ENCODE peak calls at places on chromosome 2, in ten cellular contexts. Q, I, H, T, S, C, A, D, K and B are unnamed samples. For H3K36me3, the result is how much of the 10 kb centered on the place peaks cover.

GRCh38 chr2:67050621-67051020 is 346.5 kb upstream of the ETAA1 start:
- DNase-seq in A (no peak), D (no peak), S (no peak), T (peak), Q (no peak), C (no peak), H (no peak), K (no peak), I (no peak), B (no peak)

GRCh38 chr2:234193977-234194563 is 143.6 kb downstream of the SPP2 start:
- DNase-seq in S (no peak), D (no peak), I (no peak), K (no peak), A (no peak), H (no peak), Q (no peak), T (no peak), C (no peak), B (no peak)

GRCh38 chr2:167869200-167869599 is 378.2 kb downstream of the STK39 start:
- DNase-seq in T (no peak), K (no peak), A (no peak), S (no peak), I (no peak), C (no peak), H (no peak), Q (no peak), D (no peak), B (peak)

GRCh38 chr2:124822516-124822915 is 797.4 kb downstream of the CNTNAP5 start:
- DNase-seq in H (no peak), I (no peak), D (no peak), K (no peak), C (no peak), A (no peak), S (no peak), T (no peak), Q (no peak), B (no peak)

GRCh38 chr2:99974275-99974674 is 168.1 kb downstream of the AFF3 start:
- DNase-seq in T (peak), C (peak), A (no peak), H (peak), D (no peak), K (no peak), S (no peak), Q (no peak), I (peak), B (no peak)

GRCh38 chr2:179917272-179917671 is 55.9 kb upstream of the ZNF385B start:
- DNase-seq in T (peak), A (no peak), K (no peak), C (no peak), D (no peak), I (peak), H (peak), Q (no peak), S (no peak), B (no peak)

GRCh38 chr2:208062113-208062512 is 36.8 kb upstream of the PLEKHM3 start:
- DNase-seq in H (peak), D (peak), S (no peak), C (no peak), A (no peak), Q (no peak), I (no peak), T (peak), K (no peak), B (no peak)

GRCh38 chr2:20540587-20541304 is 93.9 kb downstream of the RHOB start:
- DNase-seq in D (no peak), S (no peak), I (no peak), A (no peak), T (no peak), C (no peak), H (no peak), Q (no peak), K (no peak), B (no peak)

GRCh38 chr2:136582631-136583205 is 182.6 kb upstream of the THSD7B start:
- DNase-seq in Q (no peak), A (no peak), C (no peak), H (peak), I (no peak), D (peak), K (no peak), T (peak), S (peak), B (peak)

GRCh38 chr2:96594701-96595152 is 43.4 kb downstream of the KANSL3 start:
- DNase-seq in Q (no peak), H (no peak), I (no peak), T (no peak), S (no peak), A (no peak), K (no peak), C (no peak), D (no peak), B (no peak)
- H3K4me3 ChIP-seq in Q (no peak), H (no peak), I (no peak), T (no peak), S (no peak), A (no peak), K (no peak), C (no peak), D (no peak), B (no peak)

GRCh38 chr2:169637620-169638019 is 53.5 kb downstream of the PPIG start:
- DNase-seq in A (no peak), Q (no peak), T (peak), I (no peak), C (no peak), H (no peak), S (no peak), K (no peak), D (no peak), B (no peak)

GRCh38 chr2:169641464-169641863 is 52.7 kb downstream of the CFAP210 start:
- DNase-seq in K (no peak), I (no peak), A (no peak), H (no peak), T (no peak), C (no peak), S (no peak), Q (no peak), D (no peak), B (no peak)

GRCh38 chr2:169640104-169640503 is 54.1 kb downstream of the CFAP210 start:
- DNase-seq in D (no peak), C (no peak), A (no peak), H (no peak), I (no peak), K (no peak), S (no peak), Q (no peak), T (no peak), B (no peak)

DNA sequence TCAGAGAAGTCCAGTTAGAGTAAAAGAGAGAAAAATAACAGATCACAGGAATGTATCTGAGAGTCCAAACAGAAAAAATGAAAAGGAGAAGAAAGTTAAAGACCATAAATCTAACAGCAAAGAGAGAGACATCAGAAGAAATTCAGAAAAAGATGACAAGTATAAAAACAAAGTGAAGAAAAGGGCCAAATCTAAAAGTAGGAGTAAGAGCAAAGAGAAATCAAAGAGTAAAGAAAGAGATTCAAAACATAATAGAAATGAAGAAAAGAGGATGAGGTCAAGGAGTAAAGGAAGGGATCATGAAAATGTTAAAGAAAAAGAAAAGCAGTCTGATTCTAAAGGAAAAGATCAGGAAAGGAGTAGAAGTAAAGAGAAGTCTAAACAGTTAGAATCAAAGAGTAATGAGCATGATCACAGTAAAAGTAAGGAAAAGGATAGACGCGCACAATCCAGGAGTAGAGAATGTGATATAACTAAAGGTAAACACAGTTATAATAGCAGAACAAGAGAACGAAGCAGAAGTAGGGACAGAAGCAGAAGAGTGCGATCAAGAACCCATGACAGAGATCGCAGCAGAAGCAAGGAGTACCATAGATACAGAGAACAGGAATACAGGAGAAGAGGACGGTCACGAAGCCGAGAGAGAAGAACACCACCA is 52.4 kb downstream of the PPIG start:
- DNase-seq in S (no peak), I (no peak), H (no peak), D (no peak), Q (no peak), A (no peak), C (no peak), T (no peak), K (no peak), B (no peak)
- H3K36me3 ChIP-seq in S (under half), I (half or more), H (under half), D (under half), Q (under half), A (under half), C (under half), T (half or more), K (half or more), B (under half)

GRCh38 chr2:174340400-174341300 is 5.9 kb downstream of the SP9 start:
- DNase-seq in S (no peak), K (no peak), T (no peak), D (no peak), I (no peak), H (peak), A (no peak), Q (no peak), C (no peak), B (peak)

GRCh38 chr2:174341301-174341994 is 6.7 kb downstream of the SP9 start:
- DNase-seq in Q (peak), K (peak), S (peak), A (peak), D (peak), T (peak), C (peak), H (peak), I (peak), B (peak)

GRCh38 chr2:174343343-174343637 is 8.5 kb downstream of the SP9 start:
- DNase-seq in Q (no peak), S (no peak), K (no peak), I (no peak), C (no peak), T (no peak), A (no peak), D (no peak), H (no peak), B (peak)

GRCh38 chr2:174342600-174343342 is 8.0 kb downstream of the SP9 start:
- DNase-seq in S (no peak), Q (no peak), H (no peak), A (no peak), T (peak), D (no peak), K (no peak), I (no peak), C (no peak), B (peak)

DNA sequence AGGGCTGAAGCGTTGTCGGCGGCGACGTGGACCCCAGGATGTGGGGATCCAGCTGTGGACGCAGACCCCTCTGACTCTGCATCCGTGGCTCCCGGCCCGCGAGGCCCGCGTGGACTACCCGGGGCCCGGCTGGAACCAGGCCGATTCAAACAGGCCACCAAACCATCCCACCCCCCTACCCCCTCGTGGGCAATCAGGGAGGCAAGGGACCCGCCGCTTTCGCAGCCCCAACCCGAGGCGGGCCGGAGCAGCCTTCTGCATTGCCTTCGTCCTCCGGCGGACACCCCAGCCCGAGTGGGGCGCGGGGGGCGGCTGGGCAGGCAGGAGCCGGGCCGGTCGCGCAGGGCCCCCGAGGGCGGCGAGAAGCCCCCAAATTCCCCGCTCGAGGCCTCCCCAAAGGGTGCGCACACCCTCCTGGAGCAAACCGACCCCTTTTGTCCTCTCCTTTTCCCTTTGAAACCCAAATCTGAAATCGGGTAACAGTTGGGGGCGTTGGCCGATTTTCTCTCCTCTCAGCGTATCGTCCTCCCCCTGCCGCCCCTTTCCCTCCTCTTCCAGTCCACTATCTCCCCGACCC is 7.3 kb downstream of the SP9 start:
- DNase-seq in A (no peak), T (peak), Q (no peak), S (no peak), C (no peak), I (no peak), K (no peak), H (peak), D (no peak), B (peak)
- H3K4me3 ChIP-seq in A (no peak), T (peak), Q (no peak), S (no peak), C (no peak), I (peak), K (no peak), H (no peak), D (no peak), B (peak)

GRCh38 chr2:68171146-68171545 is 13.5 kb downstream of the PNO1 start:
- DNase-seq in C (no peak), K (no peak), S (no peak), A (no peak), I (no peak), Q (no peak), D (no peak), H (no peak), T (no peak), B (no peak)

GRCh38 chr2:68169308-68169707 is 11.6 kb downstream of the PNO1 start:
- DNase-seq in C (no peak), A (no peak), H (no peak), K (no peak), I (no peak), D (no peak), S (no peak), Q (no peak), T (no peak), B (no peak)

GRCh38 chr2:68172990-68173715 is 15.5 kb downstream of the PNO1 start:
- DNase-seq in K (no peak), S (no peak), D (no peak), I (no peak), C (no peak), A (no peak), H (no peak), T (no peak), Q (no peak), B (no peak)

GRCh38 chr2:68167186-68167585 is 9.5 kb downstream of the PNO1 start:
- DNase-seq in K (no peak), Q (no peak), H (no peak), C (no peak), I (no peak), A (no peak), D (no peak), T (peak), S (no peak), B (no peak)

GRCh38 chr2:68171684-68172083 is 14.0 kb downstream of the PNO1 start:
- DNase-seq in Q (no peak), C (no peak), K (no peak), H (no peak), T (no peak), D (no peak), A (no peak), I (no peak), S (no peak), B (no peak)
- H3K36me3 ChIP-seq in Q (under half), C (under half), K (under half), H (under half), T (under half), D (under half), A (under half), I (half or more), S (under half), B (under half)

GRCh38 chr2:174964404-174964803 is 40.8 kb downstream of the CHN1 start:
- DNase-seq in H (no peak), S (no peak), C (no peak), Q (no peak), T (no peak), I (no peak), K (no peak), A (no peak), D (no peak), B (peak)
- H3K4me3 ChIP-seq in H (no peak), S (no peak), C (no peak), Q (no peak), T (no peak), I (no peak), K (no peak), A (no peak), D (no peak), B (no peak)

GRCh38 chr2:95836151-95836550 is 155.5 kb downstream of the ANKRD36C start:
- DNase-seq in I (no peak), D (no peak), K (no peak), Q (no peak), A (no peak), S (no peak), T (no peak), H (no peak), C (no peak), B (no peak)
- H3K36me3 ChIP-seq in I (under half), D (under half), K (half or more), Q (under half), A (under half), S (under half), T (under half), H (under half), C (under half), B (under half)

DNA sequence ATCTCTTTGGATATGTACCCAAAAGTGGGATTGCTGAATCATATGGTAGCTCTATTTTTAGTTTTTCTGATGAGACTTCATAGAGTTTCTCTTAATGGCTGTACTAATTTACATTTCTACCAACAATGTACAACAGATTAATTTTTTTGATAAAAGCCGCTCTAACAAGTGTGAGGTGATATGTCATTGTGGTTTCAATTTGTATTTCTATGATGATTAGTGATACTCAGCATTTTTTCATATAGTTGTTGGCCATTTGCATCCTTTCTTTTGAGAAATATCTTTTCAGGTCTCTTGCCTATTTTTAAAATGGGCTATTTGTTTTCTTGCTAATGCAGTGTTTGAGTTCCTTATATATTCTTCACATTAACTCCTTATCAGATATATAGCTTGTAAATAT is 4.3 kb downstream of the IL18RAP start:
- DNase-seq in Q (no peak), D (no peak), H (no peak), K (no peak), T (no peak), C (no peak), A (no peak), S (no peak), I (no peak), B (no peak)
- H3K4me3 ChIP-seq in Q (no peak), D (no peak), H (no peak), K (no peak), T (no peak), C (no peak), A (no peak), S (no peak), I (no peak), B (no peak)

DNA sequence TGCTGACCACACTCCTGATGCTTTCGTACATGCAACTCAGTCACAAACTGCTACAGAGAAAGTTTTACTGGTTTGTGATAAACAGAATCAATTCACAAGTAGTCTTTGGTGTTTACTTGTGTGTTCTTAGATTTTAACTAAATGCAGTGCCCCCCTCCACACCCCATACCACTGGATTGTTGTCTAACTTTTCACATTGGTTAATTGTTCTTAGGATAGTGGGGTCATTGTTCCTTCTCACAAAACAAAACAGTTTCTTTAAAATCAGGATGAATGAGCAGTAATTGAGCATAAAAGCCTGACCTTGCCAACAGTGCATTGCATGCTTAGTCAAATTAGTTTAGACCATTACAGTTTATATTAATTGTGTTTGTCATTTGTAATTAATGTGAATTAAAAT is 14.1 kb upstream of the PNPT1 start:
- DNase-seq in S (no peak), C (no peak), Q (no peak), I (no peak), A (no peak), D (no peak), T (no peak), K (no peak), H (no peak), B (no peak)
- H3K36me3 ChIP-seq in S (under half), C (under half), Q (under half), I (under half), A (under half), D (under half), T (under half), K (under half), H (under half), B (under half)

DNA sequence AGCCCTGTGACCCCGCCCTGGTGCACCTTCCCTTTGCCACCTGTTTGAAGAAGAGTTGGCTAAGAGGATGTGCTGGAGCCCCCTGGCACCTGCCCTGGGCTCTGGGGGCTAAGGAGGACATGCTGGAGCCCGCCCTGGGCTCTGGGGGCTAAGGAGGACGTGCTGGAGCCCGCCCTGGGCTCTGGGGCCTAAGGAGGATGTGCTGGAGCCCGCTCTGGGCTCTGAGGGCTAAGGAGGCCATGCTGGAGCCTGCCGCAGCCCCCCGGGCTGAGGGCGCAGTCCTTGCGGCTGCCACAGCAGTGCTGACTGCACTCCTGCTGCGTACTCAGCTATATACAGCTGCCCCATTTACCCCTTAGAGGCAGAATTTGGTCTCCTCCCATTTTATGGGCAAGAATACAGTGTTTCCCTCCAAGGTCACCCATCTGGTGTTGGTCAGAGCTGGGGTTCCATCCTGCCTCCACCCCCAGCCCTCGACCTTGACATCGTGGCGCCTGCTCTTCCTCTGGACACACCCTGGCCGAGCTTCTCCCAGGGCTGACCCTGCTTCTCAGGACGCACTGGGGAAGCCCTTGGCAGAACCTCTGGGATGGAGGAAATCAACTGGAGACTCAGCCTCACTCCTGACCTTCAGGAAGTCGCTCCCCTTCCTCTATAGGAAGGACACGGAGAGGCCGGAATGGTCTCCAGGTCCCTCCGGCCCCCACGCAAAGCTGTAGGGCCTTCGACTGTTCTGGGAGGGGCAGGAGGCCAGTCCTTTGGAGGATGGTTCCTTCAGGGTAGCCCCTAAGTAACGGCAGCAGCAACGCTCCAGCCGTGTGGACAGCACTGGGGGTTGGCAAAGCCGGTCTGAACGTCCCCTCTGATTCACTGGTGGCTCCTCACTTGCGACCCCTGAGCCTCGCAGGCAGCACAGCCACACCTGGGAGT is 65.0 kb upstream of the HPCAL1 start:
- DNase-seq in H (no peak), C (no peak), S (peak), K (peak), I (no peak), Q (peak), T (no peak), D (no peak), A (no peak), B (peak)
- H3K4me3 ChIP-seq in H (no peak), C (no peak), S (no peak), K (no peak), I (no peak), Q (no peak), T (no peak), D (no peak), A (no peak), B (no peak)

GRCh38 chr2:238187618-238188548 is 15.6 kb downstream of the ILKAP start:
- DNase-seq in K (no peak), C (no peak), A (no peak), Q (no peak), I (no peak), T (no peak), D (no peak), H (no peak), S (no peak), B (no peak)
- H3K36me3 ChIP-seq in K (half or more), C (under half), A (half or more), Q (half or more), I (half or more), T (half or more), D (under half), H (under half), S (half or more), B (under half)